ENCODE peak calls at places on chromosomes 7 and 10, in five cellular contexts. Q, M, D, C and K are unnamed samples.

GRCh38 chr7:130868150-130868549 is 134.1 kb upstream of the KLF14 start:
- DNase-seq in Q (no peak), M (no peak), D (no peak), C (no peak), K (no peak)

GRCh38 chr10:114545071-114545470 is 113.0 kb downstream of the ABLIM1 start:
- DNase-seq in Q (no peak), M (no peak), D (no peak), C (no peak), K (no peak)

GRCh38 chr10:78849731-78850130 is 219.0 kb upstream of the ZMIZ1 start:
- DNase-seq in Q (no peak), M (no peak), D (no peak), C (no peak), K (no peak)

GRCh38 chr7:106421181-106421762 is 136.5 kb upstream of the NAMPT start:
- DNase-seq in Q (no peak), M (no peak), D (peak; percentile 79), C (peak; percentile 48), K (peak; percentile 79)

GRCh38 chr10:51074238-51075028 is at the start of gene PRKG1:
- DNase-seq in Q (no peak), M (peak; percentile 5), D (peak; percentile 85), C (peak; percentile 70), K (peak; percentile 81)

GRCh38 chr7:2843191-2843685 is 870 bp downstream of the GNA12 start:
- DNase-seq in Q (no peak), M (no peak), D (no peak), C (no peak), K (no peak)

GRCh38 chr7:42221304-42221703 is 15.7 kb downstream of the GLI3 start:
- DNase-seq in Q (no peak), M (no peak), D (no peak), C (no peak), K (no peak)

GRCh38 chr10:93062499-93063216 is 2.1 kb downstream of the CYP26C1 start:
- DNase-seq in Q (no peak), M (no peak), D (no peak), C (peak; percentile 65), K (no peak)

GRCh38 chr7:27677912-27678612 is 15.4 kb upstream of the HIBADH start:
- DNase-seq in Q (no peak), M (peak; percentile 83), D (no peak), C (no peak), K (no peak)

DNA sequence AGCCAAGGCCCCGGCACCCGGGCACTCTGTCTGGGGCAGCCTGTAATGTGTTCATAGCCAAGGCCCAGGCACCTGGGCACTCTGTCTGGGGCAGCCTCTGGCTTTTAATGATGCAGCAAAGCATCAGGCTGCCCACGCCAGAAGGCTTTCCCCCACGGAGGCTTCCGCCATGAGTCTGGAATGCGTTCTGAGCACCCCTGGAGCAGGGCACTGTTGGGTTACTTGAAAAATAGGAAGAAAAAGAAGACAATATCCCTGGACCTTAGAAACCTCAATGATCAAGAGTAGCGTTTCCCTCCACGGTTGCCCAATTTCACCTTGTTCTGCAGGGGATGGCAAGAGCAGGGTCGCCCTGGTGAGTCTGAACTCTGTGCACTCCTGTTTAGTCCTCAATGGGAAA is 565.0 kb downstream of the PTPRN2 start:
- DNase-seq in Q (no peak), M (no peak), D (no peak), C (peak; percentile 4), K (no peak)
- H3K9me3 ChIP-seq in Q (no peaks in the 10 kb centered on the region), M (no peaks in the 10 kb centered on the region), D (no peaks in the 10 kb centered on the region), C (no peaks in the 10 kb centered on the region), K (no peaks in the 10 kb centered on the region)

DNA sequence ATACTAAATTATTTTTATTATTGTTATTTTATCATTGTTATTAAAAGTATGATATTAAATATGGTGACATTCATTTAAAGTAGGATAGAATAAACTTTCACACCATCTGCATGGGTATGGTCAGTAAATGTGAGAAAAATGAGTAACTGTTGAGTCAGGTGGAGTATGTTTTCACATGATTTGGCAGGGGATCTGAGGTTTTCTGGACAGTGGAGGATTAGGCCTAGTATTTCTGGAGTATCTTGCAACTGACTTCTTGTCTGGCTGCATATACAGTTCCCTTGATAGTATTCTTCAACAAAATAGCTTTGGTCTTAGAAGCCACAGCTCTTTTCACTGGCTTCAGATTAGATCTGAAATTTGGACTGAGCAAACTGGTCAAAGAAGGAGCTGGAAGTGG is 54.5 kb downstream of the GBF1 start:
- DNase-seq in Q (no peak), M (no peak), D (no peak), C (no peak), K (no peak)
- H3K27ac ChIP-seq in Q (no peak overlapping the region), M (peak overlapping the region; percentile 40), D (peak overlapping the region; percentile 50), C (no peak overlapping the region), K (no peak overlapping the region)

DNA sequence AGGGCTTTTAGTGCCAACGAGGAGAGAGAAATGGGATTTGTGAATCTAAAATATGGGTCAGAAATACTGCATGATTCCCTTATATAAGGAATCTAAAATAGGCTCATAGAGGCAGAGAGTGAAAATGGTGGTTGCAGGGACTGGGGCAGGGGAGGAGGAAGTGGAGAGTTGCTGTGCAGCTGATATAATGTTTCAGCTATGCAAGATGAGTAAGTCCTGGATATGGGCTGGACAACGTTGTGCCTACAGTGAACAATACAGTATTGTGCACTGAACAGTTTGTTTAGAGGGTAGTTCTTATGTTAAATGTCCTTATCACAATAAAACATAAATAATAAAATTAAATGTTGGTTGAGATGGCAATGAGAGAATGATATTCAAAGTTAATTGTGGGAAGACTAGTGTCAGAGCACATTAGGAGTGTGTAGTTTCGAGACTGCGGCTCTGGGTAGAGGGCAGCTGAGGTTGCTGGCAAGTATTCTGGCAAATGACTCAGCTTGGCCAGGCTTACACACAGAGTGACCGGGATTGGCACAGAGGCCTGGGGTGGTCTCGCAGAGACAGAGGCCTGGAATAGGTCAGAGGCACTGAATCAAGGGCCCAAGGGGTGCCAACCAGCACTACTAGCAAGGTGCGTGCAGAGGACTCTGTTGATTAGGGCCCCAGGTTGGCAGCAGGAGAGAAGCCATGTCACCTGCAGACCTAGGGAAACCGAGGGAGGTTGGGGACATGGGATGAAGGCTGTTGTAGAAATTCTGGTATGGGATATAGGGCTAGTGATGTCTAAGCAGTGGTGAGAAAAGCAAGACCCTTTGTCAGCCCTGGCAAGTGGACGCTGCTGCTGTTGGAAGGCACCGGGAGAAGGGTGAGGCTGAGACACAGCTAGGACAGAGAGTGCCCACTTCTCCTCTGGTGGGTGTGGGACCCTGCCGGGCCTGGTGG is 2.8 kb upstream of the DEPP1 start:
- DNase-seq in Q (no peak), M (peak; percentile 86), D (peak; percentile 73), C (no peak), K (peak; percentile 66)
- TF ChIP-seq POLR2A in Q (no peak), M (no peak), D (no peak), C (no peak), K (no peak)

DNA sequence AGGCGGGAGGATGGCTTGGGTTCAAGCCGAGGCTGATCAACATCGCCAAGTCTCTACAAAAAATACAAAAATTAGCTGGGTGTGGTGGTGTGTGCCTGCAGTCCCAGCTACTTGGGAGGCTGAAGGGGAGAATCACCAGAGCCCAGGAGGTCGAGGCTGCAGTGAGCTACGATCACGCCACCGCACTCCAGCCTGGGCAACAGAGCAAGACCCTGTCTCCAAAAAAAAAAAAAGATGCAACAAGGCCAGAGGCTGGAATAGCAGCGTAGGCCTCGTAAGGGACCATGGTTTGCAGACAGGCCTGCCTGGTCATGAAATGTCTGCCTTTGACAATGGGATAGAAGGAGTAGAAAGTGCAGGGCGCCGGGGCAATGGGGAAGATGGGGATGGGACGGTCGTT is 20.0 kb downstream of the PAPOLB start:
- DNase-seq in Q (no peak), M (no peak), D (no peak), C (no peak), K (no peak)
- H3K9me3 ChIP-seq in Q (no peaks in the 10 kb centered on the region), M (no peaks in the 10 kb centered on the region), D (no peaks in the 10 kb centered on the region), C (no peaks in the 10 kb centered on the region), K (no peaks in the 10 kb centered on the region)

GRCh38 chr10:3908183-3908582 is 123.2 kb upstream of the KLF6 start:
- DNase-seq in Q (no peak), M (no peak), D (no peak), C (no peak), K (no peak)

GRCh38 chr10:3904419-3904975 is 119.5 kb upstream of the KLF6 start:
- DNase-seq in Q (no peak), M (no peak), D (no peak), C (no peak), K (no peak)

GRCh38 chr10:3907514-3907913 is 122.5 kb upstream of the KLF6 start:
- DNase-seq in Q (no peak), M (no peak), D (peak; percentile 66), C (no peak), K (no peak)

GRCh38 chr10:3909339-3909738 is 124.3 kb upstream of the KLF6 start:
- DNase-seq in Q (no peak), M (no peak), D (peak; percentile 44), C (no peak), K (no peak)

DNA sequence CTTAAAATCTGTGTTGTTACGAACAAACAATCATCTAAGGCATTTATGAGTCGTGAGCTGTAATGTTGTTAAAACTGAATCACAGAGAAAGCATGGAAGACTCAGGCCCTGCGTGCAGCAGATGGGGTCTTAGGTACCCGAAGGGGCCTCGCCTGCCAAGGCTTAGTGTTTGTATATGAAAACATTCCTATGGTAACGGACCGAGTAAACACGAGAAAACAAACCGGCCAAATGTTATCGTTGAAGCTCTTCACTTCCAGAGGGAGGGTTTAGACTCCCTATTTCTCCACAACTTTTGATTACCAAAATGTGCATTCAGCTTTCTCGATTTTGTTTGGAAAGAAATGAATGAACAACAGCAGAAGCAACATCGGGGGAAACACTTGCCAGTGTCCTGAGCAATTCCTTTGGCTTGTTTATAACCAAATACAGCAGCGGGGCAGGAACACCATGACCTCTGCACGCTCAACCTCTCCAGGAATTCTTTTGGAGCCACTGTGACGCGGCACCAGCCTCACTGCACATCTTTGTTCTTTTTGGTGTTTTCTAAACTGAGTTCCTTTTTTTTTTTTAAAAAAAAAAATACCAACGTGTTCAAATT is 121.6 kb upstream of the KLF6 start:
- DNase-seq in Q (no peak), M (peak; percentile 84), D (no peak), C (no peak), K (no peak)
- H3K27ac ChIP-seq in Q (peak overlapping the region; percentile 83), M (peak overlapping the region; percentile 77), D (peak overlapping the region; percentile 0), C (peak overlapping the region; percentile 47), K (no peak overlapping the region)